ENCODE peak calls at places on chromosomes 11 and 22, in five cellular contexts. H is gastrocnemius medialis, C is osteoblast, S is astrocyte of the cerebellum, L is cardiac muscle cell. G is an unnamed sample.

GRCh38 chr11:32566527-32566926 is 17.1 kb upstream of the EIF3M start:
- DNase-seq in L (no peak), C (no peak), H (no peak), S (no peak), G (no peak)

GRCh38 chr11:62392506-62392905 is 26.3 kb upstream of the SCGB1A1 start:
- DNase-seq in H (no peak), S (no peak), C (no peak), L (no peak), G (no peak)

GRCh38 chr11:57474017-57474750 is 13.9 kb downstream of the RTN4RL2 start:
- DNase-seq in H (no peak), C (peak; percentile 91), L (peak; percentile 62), S (no peak), G (no peak)

GRCh38 chr22:43159484-43160178 is 8.3 kb downstream of the TSPO start:
- DNase-seq in C (peak; percentile 84), L (peak; percentile 24), S (no peak), H (no peak), G (no peak)

GRCh38 chr11:128830836-128831780 is 36.0 kb downstream of the KCNJ1 start:
- DNase-seq in S (peak; percentile 69), L (peak; percentile 91), H (peak; percentile 58), C (peak; percentile 95), G (peak; percentile 38)

GRCh38 chr11:121797496-121797895 is 318.5 kb downstream of the BLID start:
- DNase-seq in C (peak; percentile 50), L (no peak), S (no peak), H (no peak), G (no peak)

GRCh38 chr22:38021201-38021600 is 36.0 kb upstream of the PICK1 start:
- DNase-seq in H (no peak), C (no peak), S (no peak), L (no peak), G (no peak)

GRCh38 chr11:18794956-18795355 is 3.4 kb upstream of the PTPN5 start:
- DNase-seq in H (no peak), S (no peak), C (no peak), L (no peak), G (no peak)

GRCh38 chr22:31122532-31123291 is at the start of gene INPP5J:
- DNase-seq in L (peak; percentile 60), S (peak; percentile 15), C (peak; percentile 97), H (peak; percentile 58), G (no peak)

GRCh38 chr22:28917747-28918543 is 34.6 kb downstream of the ZNRF3 start:
- DNase-seq in H (no peak), L (peak; percentile 50), S (peak; percentile 66), C (no peak), G (no peak)

GRCh38 chr11:95767498-95767897 is 22.1 kb downstream of the FAM76B start:
- DNase-seq in S (no peak), H (no peak), L (peak; percentile 86), C (no peak), G (no peak)

GRCh38 chr11:75655619-75656018 is 13.2 kb downstream of the MAP6 start:
- DNase-seq in S (no peak), H (no peak), C (no peak), L (no peak), G (no peak)

GRCh38 chr22:43158778-43159483 is 7.6 kb downstream of the TSPO start:
- DNase-seq in C (peak; percentile 79), L (no peak), H (no peak), S (no peak), G (no peak)

GRCh38 chr11:7473702-7474101 is 11.6 kb upstream of the OLFML1 start:
- DNase-seq in L (no peak), C (no peak), S (no peak), H (peak; percentile 23), G (no peak)

GRCh38 chr11:118343981-118344521 is at the start of gene CD3G:
- DNase-seq in S (no peak), L (no peak), H (no peak), C (no peak), G (no peak)

GRCh38 chr11:62958547-62959071 is 26.2 kb downstream of the SLC22A6 start:
- DNase-seq in S (no peak), L (peak; percentile 61), H (no peak), C (no peak), G (no peak)

GRCh38 chr11:65113839-65114238 is 2.2 kb downstream of the TM7SF2 start:
- DNase-seq in S (no peak), C (peak; percentile 52), L (no peak), H (no peak), G (no peak)

GRCh38 chr11:44926036-44926435 is 24.6 kb downstream of the TP53I11 start:
- DNase-seq in H (no peak), C (no peak), L (no peak), S (no peak), G (no peak)

GRCh38 chr11:117095301-117096139 is 2.7 kb downstream of the SIK3 start:
- DNase-seq in L (peak; percentile 72), H (no peak), S (no peak), C (no peak), G (no peak)

GRCh38 chr22:37467556-37467955 is 18.6 kb downstream of the MFNG start:
- DNase-seq in L (no peak), S (no peak), H (no peak), C (peak; percentile 54), G (no peak)

GRCh38 chr11:84906995-84907394 is 720.1 kb downstream of the DLG2 start:
- DNase-seq in C (no peak), L (no peak), S (no peak), H (no peak), G (no peak)

GRCh38 chr11:13962562-13963168 is at the start of gene SPON1:
- DNase-seq in C (no peak), H (no peak), L (peak; percentile 59), S (no peak), G (no peak)

GRCh38 chr11:38971141-38971540 is 2373.1 kb upstream of the RAG2 start:
- DNase-seq in L (no peak), C (no peak), S (no peak), H (no peak), G (no peak)

GRCh38 chr11:5123802-5124521 is 14.2 kb downstream of the OR52A5 start:
- DNase-seq in S (peak; percentile 60), H (peak; percentile 25), L (peak; percentile 79), C (peak; percentile 43), G (no peak)

GRCh38 chr11:126416542-126417090 is 61.1 kb downstream of the ST3GAL4 start:
- DNase-seq in C (peak; percentile 97), L (peak; percentile 91), S (peak; percentile 34), H (peak; percentile 85), G (peak; percentile 93)

GRCh38 chr22:49882519-49883293 is 29.1 kb downstream of the ZBED4 start:
- DNase-seq in C (no peak), S (no peak), H (no peak), L (no peak), G (no peak)

GRCh38 chr22:49881856-49882255 is 28.2 kb downstream of the ZBED4 start:
- DNase-seq in H (no peak), C (no peak), L (no peak), S (no peak), G (no peak)

GRCh38 chr22:49878206-49878605 is 24.6 kb downstream of the ZBED4 start:
- DNase-seq in S (no peak), H (no peak), C (no peak), L (no peak), G (no peak)

GRCh38 chr22:49879871-49880270 is 26.2 kb downstream of the ZBED4 start:
- DNase-seq in L (no peak), H (no peak), S (no peak), C (no peak), G (no peak)

GRCh38 chr22:49880281-49880680 is 26.6 kb downstream of the ZBED4 start:
- DNase-seq in L (no peak), S (no peak), H (no peak), C (no peak), G (no peak)
- H3K4me3 ChIP-seq in L (no peak overlapping the region), S (no peak overlapping the region), H (no peak overlapping the region), C (no peak overlapping the region), G (no peak overlapping the region)

GRCh38 chr22:46933040-46933439 is 170.6 kb downstream of the TBC1D22A start:
- DNase-seq in L (no peak), S (no peak), H (no peak), C (no peak), G (no peak)
- H3K4me3 ChIP-seq in L (no peak overlapping the region), S (no peak overlapping the region), H (no peak overlapping the region), C (no peak overlapping the region), G (no peak overlapping the region)

DNA sequence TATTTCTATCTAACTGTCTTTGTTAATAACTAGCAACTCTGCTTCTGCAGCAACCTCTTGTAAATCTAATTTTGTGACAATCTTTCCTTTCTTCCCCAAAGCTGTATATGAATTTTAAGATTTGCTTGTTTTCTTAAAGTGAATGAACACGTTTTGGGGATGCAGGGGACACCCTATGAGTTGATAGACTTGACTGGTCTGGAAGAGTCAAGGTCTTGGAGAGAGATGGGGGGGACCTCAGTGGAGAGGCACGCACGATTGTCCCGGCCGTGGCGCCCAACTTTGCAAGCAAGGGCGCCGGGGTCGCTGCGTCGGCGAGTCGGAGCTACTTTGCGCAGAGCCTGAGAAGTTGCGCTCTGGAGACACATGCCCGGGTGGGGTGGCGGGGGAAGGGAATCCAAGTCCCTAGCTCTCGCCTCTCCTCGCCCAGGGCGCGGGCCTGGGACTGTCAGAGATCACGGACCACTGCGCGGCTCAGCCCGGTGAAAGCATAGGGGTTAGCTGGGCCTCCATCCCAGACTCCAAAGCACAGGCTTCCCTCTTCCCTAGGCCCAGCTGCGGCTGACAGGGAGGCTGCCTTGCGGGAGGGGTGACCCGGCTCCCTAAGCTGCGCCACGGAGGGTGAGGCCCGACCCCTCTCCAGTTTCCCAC is 854 bp downstream of the ABCC8 start:
- DNase-seq in H (no peak), C (peak; percentile 81), L (no peak), S (no peak), G (no peak)
- H3K4me3 ChIP-seq in H (peak overlapping the region; percentile 55), C (no peak overlapping the region), L (peak overlapping the region; percentile 48), S (no peak overlapping the region), G (peak overlapping the region; percentile 35)

GRCh38 chr11:69297926-69298777 is 4.2 kb downstream of the MYEOV start:
- DNase-seq in L (peak; percentile 78), H (peak; percentile 69), S (peak; percentile 40), C (peak; percentile 97), G (peak; percentile 93)

GRCh38 chr11:69295995-69296889 is 2.3 kb downstream of the MYEOV start:
- DNase-seq in C (peak; percentile 88), S (no peak), L (peak; percentile 93), H (peak; percentile 68), G (peak; percentile 85)

GRCh38 chr11:69295079-69295994 is 1.4 kb downstream of the MYEOV start:
- DNase-seq in H (no peak), C (no peak), L (no peak), S (no peak), G (no peak)

GRCh38 chr11:69297225-69297925 is 3.4 kb downstream of the MYEOV start:
- DNase-seq in S (peak; percentile 96), H (peak; percentile 78), L (peak; percentile 98), C (peak; percentile 98), G (peak; percentile 85)

GRCh38 chr11:69296890-69297224 is 2.9 kb downstream of the MYEOV start:
- DNase-seq in L (no peak), C (no peak), S (no peak), H (no peak), G (no peak)
- H3K4me3 ChIP-seq in L (no peak overlapping the region), C (peak overlapping the region; percentile 5), S (no peak overlapping the region), H (no peak overlapping the region), G (no peak overlapping the region)

G was measured in ascending aorta.